ENCODE peak calls at places on chromosomes 5 and 9, in six cellular contexts. G is cardiac septum; K is activated naive CD4-positive, alpha-beta T cell treated with anti-CD3 and anti-CD28 coated beads, Interleukin-2, amount 10 ng/mL, durations not matched to agents 7 days and 5 days; Y is cardiac fibroblast; C is stomach; Z is AG04449. R is an unnamed sample.

GRCh38 chr9:129383415-129384088 is 205.5 kb upstream of the IER5L start:
- DNase-seq in G (peak), K (peak), Y (peak), C (peak), Z (no peak), R (peak)

GRCh38 chr9:76905984-76906861 is at the start of gene PRUNE2:
- DNase-seq in G (peak), K (peak), Y (peak), C (peak), Z (peak), R (peak)

GRCh38 chr9:22446589-22446949 is at the start of gene DMRTA1:
- DNase-seq in G (peak), K (no peak), Y (peak), C (peak), Z (no peak), R (peak)

GRCh38 chr5:95859327-95860060 is 37.0 kb upstream of the GLRX start:
- DNase-seq in G (no peak), K (no peak), Y (peak), C (no peak), Z (no peak), R (no peak)

GRCh38 chr5:41924526-41924871 is 582 bp upstream of the FBXO4 start:
- DNase-seq in G (no peak), K (no peak), Y (no peak), C (no peak), Z (no peak), R (no peak)

GRCh38 chr5:144060598-144060997 is 109.9 kb downstream of the YIPF5 start:
- DNase-seq in G (no peak), K (no peak), Y (no peak), C (no peak), Z (no peak), R (no peak)

GRCh38 chr5:98769006-98769255 is 4.5 kb upstream of the RGMB start:
- DNase-seq in G (no peak), K (peak), Y (no peak), C (peak), Z (no peak), R (peak)

GRCh38 chr5:174535691-174536090 is 188.7 kb upstream of the MSX2 start:
- DNase-seq in G (no peak), K (no peak), Y (peak), C (no peak), Z (no peak), R (no peak)

GRCh38 chr9:136007906-136008692 is 46.9 kb upstream of the UBAC1 start:
- DNase-seq in G (no peak), K (no peak), Y (no peak), C (no peak), Z (no peak), R (no peak)

GRCh38 chr9:88387733-88388202 is 476 bp upstream of the SPIN1 start:
- DNase-seq in G (peak), K (no peak), Y (peak), C (peak), Z (no peak), R (peak)

GRCh38 chr5:141692919-141693848 is 11.2 kb upstream of the ARAP3 start:
- DNase-seq in G (no peak), K (peak), Y (no peak), C (no peak), Z (no peak), R (no peak)

GRCh38 chr9:107605041-107605440 is 115.5 kb upstream of the KLF4 start:
- DNase-seq in G (no peak), K (no peak), Y (no peak), C (no peak), Z (no peak), R (no peak)

GRCh38 chr5:169670769-169671525 is 33.9 kb downstream of the DOCK2 start:
- DNase-seq in G (no peak), K (no peak), Y (no peak), C (no peak), Z (no peak), R (no peak)

GRCh38 chr5:81904166-81904565 is 67.7 kb upstream of the ATG10 start:
- DNase-seq in G (no peak), K (no peak), Y (no peak), C (no peak), Z (no peak), R (no peak)

GRCh38 chr9:135060461-135061116 is 26.9 kb upstream of the OLFM1 start:
- DNase-seq in G (peak), K (no peak), Y (no peak), C (no peak), Z (no peak), R (no peak)

GRCh38 chr9:98345011-98345410 is 89.6 kb upstream of the TBC1D2 start:
- DNase-seq in G (no peak), K (no peak), Y (no peak), C (no peak), Z (no peak), R (no peak)

GRCh38 chr5:76612942-76613341 is 10.3 kb downstream of the F2RL2 start:
- DNase-seq in G (no peak), K (no peak), Y (no peak), C (no peak), Z (no peak), R (no peak)

GRCh38 chr5:62684310-62684709 is 105.7 kb downstream of the LRRC70 start:
- DNase-seq in G (no peak), K (no peak), Y (no peak), C (no peak), Z (no peak), R (no peak)

GRCh38 chr5:143680672-143681259 is 131.2 kb upstream of the HMHB1 start:
- DNase-seq in G (no peak), K (no peak), Y (no peak), C (no peak), Z (no peak), R (no peak)

GRCh38 chr9:114911167-114911821 is 19.1 kb downstream of the TNFSF8 start:
- DNase-seq in G (no peak), K (no peak), Y (peak), C (no peak), Z (no peak), R (peak)

GRCh38 chr5:123705741-123706140 is 193.8 kb downstream of the CSNK1G3 start:
- DNase-seq in G (no peak), K (no peak), Y (peak), C (no peak), Z (no peak), R (no peak)

GRCh38 chr9:21316032-21316842 is 11.1 kb upstream of the IFNA5 start:
- DNase-seq in G (no peak), K (no peak), Y (no peak), C (no peak), Z (no peak), R (no peak)

GRCh38 chr9:73215249-73215648 is 63.6 kb downstream of the ANXA1 start:
- DNase-seq in G (no peak), K (no peak), Y (no peak), C (no peak), Z (no peak), R (no peak)

GRCh38 chr5:166962470-166962869 is 1329.0 kb upstream of the WWC1 start:
- DNase-seq in G (peak), K (no peak), Y (peak), C (no peak), Z (no peak), R (no peak)

GRCh38 chr9:96020822-96021615 is 145.5 kb downstream of the ERCC6L2 start:
- DNase-seq in G (no peak), K (peak), Y (peak), C (no peak), Z (no peak), R (peak)

GRCh38 chr9:92010705-92011536 is 60.9 kb upstream of the ROR2 start:
- DNase-seq in G (no peak), K (no peak), Y (no peak), C (no peak), Z (no peak), R (no peak)

GRCh38 chr5:79990598-79991507 is at the start of gene MTX3:
- DNase-seq in G (peak), K (peak), Y (peak), C (peak), Z (no peak), R (peak)